ENCODE peak calls at places on chromosome 19, in ten cellular contexts. J is CD8-positive, alpha-beta T cell; D is OCI-LY7; M is fibroblast of pulmonary artery; H is B cell; I is suprapubic skin; E is progenitor cell of endocrine pancreas; C is dorsolateral prefrontal cortex; S is brain microvascular endothelial cell; N is HCT116. T is an unnamed sample.
A peak's percentile ranks its signal among the peaks of the same experiment; 100 is the strongest.

GRCh38 chr19:42132030-42132628 is at the start of gene POU2F2:
- DNase-seq in J (peak; percentile 94), D (peak; percentile 92), M (no peak), H (peak; percentile 92), I (no peak), E (no peak), C (no peak), S (no peak), N (no peak), T (no peak)

GRCh38 chr19:2923510-2923909 is 21.3 kb downstream of the ZNF77 start:
- DNase-seq in J (no peak), D (no peak), M (peak; percentile 58), H (no peak), I (no peak), E (no peak), C (no peak), S (no peak), N (no peak), T (no peak)

GRCh38 chr19:13825489-13826475 is 30.5 kb downstream of the ZSWIM4 start:
- DNase-seq in J (no peak), D (peak; percentile 50), M (no peak), H (no peak), I (no peak), E (no peak), C (no peak), S (no peak), N (no peak), T (no peak)

GRCh38 chr19:35216833-35217707 is 11.5 kb downstream of the FAM187B start:
- DNase-seq in J (peak; percentile 44), D (peak; percentile 82), M (no peak), H (peak; percentile 57), I (peak; percentile 44), E (no peak), C (no peak), S (no peak), N (no peak), T (no peak)

GRCh38 chr19:16385296-16385695 is 60.7 kb downstream of the KLF2 start:
- DNase-seq in J (no peak), D (no peak), M (no peak), H (no peak), I (no peak), E (no peak), C (no peak), S (no peak), N (no peak), T (no peak)

GRCh38 chr19:30074096-30074495 is 132.1 kb downstream of the URI1 start:
- DNase-seq in J (no peak), D (no peak), M (no peak), H (no peak), I (peak; percentile 34), E (no peak), C (no peak), S (no peak), N (no peak), T (no peak)

GRCh38 chr19:30046522-30046921 is 104.5 kb downstream of the URI1 start:
- DNase-seq in J (no peak), D (peak; percentile 26), M (peak; percentile 9), H (peak; percentile 12), I (no peak), E (no peak), C (no peak), S (peak; percentile 15), N (no peak), T (no peak)

GRCh38 chr19:42270346-42271044 is 1.4 kb downstream of the CIC start:
- DNase-seq in J (peak; percentile 92), D (peak; percentile 37), M (peak; percentile 62), H (peak; percentile 73), I (peak; percentile 82), E (no peak), C (peak; percentile 79), S (peak; percentile 70), N (no peak), T (no peak)

GRCh38 chr19:30666301-30666803 is 294.2 kb downstream of the ZNF536 start:
- DNase-seq in J (peak; percentile 35), D (peak; percentile 43), M (peak; percentile 29), H (peak; percentile 30), I (no peak), E (peak; percentile 60), C (peak; percentile 74), S (peak; percentile 29), N (no peak), T (peak; percentile 78)

GRCh38 chr19:6662692-6663091 is 7.3 kb downstream of the TNFSF14 start:
- DNase-seq in J (no peak), D (no peak), M (no peak), H (no peak), I (no peak), E (no peak), C (no peak), S (no peak), N (no peak), T (no peak)

GRCh38 chr19:43820098-43820860 is 6.8 kb upstream of the ZNF283 start:
- DNase-seq in J (no peak), D (no peak), M (peak; percentile 67), H (peak; percentile 35), I (no peak), E (no peak), C (peak; percentile 66), S (peak; percentile 27), N (no peak), T (no peak)

GRCh38 chr19:18940791-18941627 is at the start of gene HOMER3:
- DNase-seq in J (peak; percentile 62), D (peak; percentile 80), M (peak; percentile 56), H (peak; percentile 87), I (no peak), E (peak; percentile 86), C (peak; percentile 60), S (peak; percentile 29), N (no peak), T (peak; percentile 84)
- TF ChIP-seq CTCF in J (no peak), D (no peak), M (peak; percentile 14), H (no peak), I (no peak), E (peak; percentile 26), C (no peak), S (peak; percentile 56), N (peak; percentile 4), T (peak; percentile 39)

DNA sequence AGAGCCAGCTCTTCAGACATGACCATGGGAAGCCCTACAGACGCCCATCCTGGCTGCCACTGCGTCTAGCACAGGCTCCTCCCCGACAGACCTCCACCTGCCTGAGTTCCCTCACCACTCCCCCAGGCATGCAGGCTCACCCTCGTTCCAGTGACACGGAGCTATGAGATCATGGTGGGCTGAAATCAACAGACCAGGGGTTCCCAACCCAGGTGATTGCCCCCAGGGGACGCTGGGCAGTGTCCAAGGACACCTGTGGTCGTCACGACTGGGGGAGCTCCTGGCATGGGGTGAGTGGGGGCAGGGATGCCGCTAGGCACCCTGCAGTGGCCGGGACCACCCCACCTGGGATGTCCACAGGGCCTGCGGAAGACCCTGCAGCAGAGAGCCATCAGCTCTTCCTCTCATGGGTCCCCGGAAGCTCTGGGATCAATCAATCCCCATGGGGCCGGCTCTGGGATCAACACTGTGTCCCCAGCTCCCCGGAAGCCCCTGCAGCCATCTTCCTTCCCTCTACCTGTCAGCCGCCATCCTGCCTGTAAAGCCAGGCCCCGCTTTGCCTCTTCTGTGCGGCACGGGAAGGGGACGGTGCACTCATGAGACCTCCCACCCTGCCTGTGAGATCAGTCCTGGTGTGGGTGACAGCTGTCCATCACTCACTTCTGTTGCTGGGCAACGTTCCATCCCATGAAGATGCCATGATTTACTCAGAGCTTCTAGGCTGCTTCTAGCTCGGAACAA is 12.8 kb upstream of the MADCAM1 start:
- DNase-seq in J (no peak), D (no peak), M (no peak), H (no peak), I (no peak), E (no peak), C (no peak), S (no peak), N (no peak), T (no peak)
- TF ChIP-seq CTCF in J (no peak), D (no peak), M (no peak), H (no peak), I (no peak), E (no peak), C (no peak), S (no peak), N (no peak), T (no peak)

GRCh38 chr19:11659612-11660011 is 62.3 kb downstream of the ZNF627 start:
- DNase-seq in J (no peak), D (peak; percentile 14), M (peak; percentile 14), H (no peak), I (no peak), E (no peak), C (no peak), S (no peak), N (no peak), T (no peak)
- TF ChIP-seq CTCF in J (no peak), D (peak; percentile 68), M (peak; percentile 24), H (no peak), I (no peak), E (peak; percentile 33), C (no peak), S (no peak), N (peak; percentile 29), T (peak; percentile 57)

DNA sequence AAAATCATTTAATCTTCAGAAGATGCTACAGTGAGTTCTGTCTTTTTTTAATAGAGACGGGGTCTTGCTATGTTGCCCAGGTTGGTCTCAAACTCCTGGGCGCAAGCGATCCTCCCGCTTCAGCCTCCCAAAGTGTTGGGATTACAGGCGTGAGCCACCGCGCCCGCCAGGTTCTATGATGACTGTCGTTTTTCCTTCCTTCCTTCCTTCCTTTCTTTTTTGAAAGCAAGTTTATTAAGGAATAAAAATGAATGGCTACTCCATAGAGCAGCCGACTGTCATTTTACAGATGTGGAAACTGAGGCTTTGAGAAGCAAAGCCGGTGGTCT is 511 bp upstream of the GAMT start:
- DNase-seq in J (no peak), D (no peak), M (no peak), H (no peak), I (no peak), E (no peak), C (no peak), S (no peak), N (no peak), T (no peak)
- TF ChIP-seq CTCF in J (no peak), D (no peak), M (no peak), H (no peak), I (no peak), E (no peak), C (no peak), S (no peak), N (no peak), T (no peak)

T was measured in neural crest cell.